ENCODE peak calls at places on chromosomes 7 and 10, in five cellular contexts. H is heart left ventricle, J is nephron progenitor cell, R is progenitor cell of endocrine pancreas, B is fibroblast of pulmonary artery. C is an unnamed sample.
A peak's percentile ranks its signal among the peaks of the same experiment; 100 is the strongest.

GRCh38 chr10:78331391-78331922 is 297.8 kb downstream of the RPS24 start:
- DNase-seq in H (no peak), J (no peak), R (no peak), B (peak; percentile 42), C (peak; percentile 40)

GRCh38 chr7:80895056-80895455 is 23.8 kb downstream of the SEMA3C start:
- DNase-seq in H (no peak), J (no peak), R (no peak), B (no peak), C (no peak)

GRCh38 chr10:100307716-100308115 is 21.2 kb upstream of the BLOC1S2 start:
- DNase-seq in H (no peak), J (no peak), R (no peak), B (peak; percentile 48), C (peak; percentile 27)

GRCh38 chr10:74923556-74923955 is 97.2 kb downstream of the KAT6B start:
- DNase-seq in H (peak; percentile 43), J (peak; percentile 16), R (no peak), B (no peak), C (peak; percentile 17)

GRCh38 chr10:59718246-59718645 is 8.6 kb upstream of the SLC16A9 start:
- DNase-seq in H (no peak), J (no peak), R (no peak), B (no peak), C (no peak)

GRCh38 chr10:14560274-14560673 is 214.4 kb downstream of the FAM107B start:
- DNase-seq in H (no peak), J (no peak), R (no peak), B (peak; percentile 53), C (no peak)

GRCh38 chr10:125029584-125030242 is 87.8 kb downstream of the ZRANB1 start:
- DNase-seq in H (no peak), J (no peak), R (no peak), B (no peak), C (peak; percentile 25)

GRCh38 chr10:97858001-97858439 is 8.4 kb downstream of the GOLGA7B start:
- DNase-seq in H (no peak), J (no peak), R (no peak), B (peak; percentile 2), C (peak; percentile 11)

GRCh38 chr7:142104550-142105527 is 6.7 kb upstream of the MGAM2 start:
- DNase-seq in H (no peak), J (no peak), R (no peak), B (no peak), C (peak; percentile 72)

GRCh38 chr7:143452495-143452894 is 9.2 kb downstream of the TAS2R60 start:
- DNase-seq in H (no peak), J (no peak), R (no peak), B (no peak), C (peak; percentile 16)

GRCh38 chr7:125061776-125062397 is 132.3 kb upstream of the POT1 start:
- DNase-seq in H (no peak), J (no peak), R (no peak), B (peak; percentile 63), C (peak; percentile 70)

GRCh38 chr7:105014725-105015630 is 973 bp downstream of the KMT2E start:
- DNase-seq in H (peak; percentile 53), J (peak; percentile 33), R (no peak), B (peak; percentile 46), C (peak; percentile 60)

GRCh38 chr10:121158988-121159579 is 307.9 kb downstream of the WDR11 start:
- DNase-seq in H (no peak), J (no peak), R (no peak), B (no peak), C (no peak)

GRCh38 chr7:3732395-3732794 is 431.3 kb downstream of the SDK1 start:
- DNase-seq in H (no peak), J (no peak), R (no peak), B (no peak), C (no peak)

GRCh38 chr10:110268442-110268841 is 36.3 kb downstream of the SMNDC1 start:
- DNase-seq in H (peak; percentile 55), J (no peak), R (no peak), B (no peak), C (no peak)

GRCh38 chr10:102432162-102432950 is at the start of gene CUEDC2:
- DNase-seq in H (peak; percentile 97), J (peak; percentile 98), R (peak; percentile 95), B (peak; percentile 98), C (peak; percentile 98)

GRCh38 chr10:117373848-117374505 is 1.3 kb downstream of the PDZD8 start:
- DNase-seq in H (peak; percentile 48), J (peak; percentile 36), R (no peak), B (peak; percentile 60), C (peak; percentile 74)

GRCh38 chr7:50474382-50475155 is 24.4 kb upstream of the FIGNL1 start:
- DNase-seq in H (no peak), J (no peak), R (no peak), B (peak; percentile 10), C (no peak)

GRCh38 chr7:28173531-28173930 is 7.1 kb downstream of the JAZF1 start:
- DNase-seq in H (peak; percentile 64), J (no peak), R (no peak), B (no peak), C (no peak)

GRCh38 chr7:47100815-47101435 is 481.0 kb downstream of the TNS3 start:
- DNase-seq in H (peak; percentile 37), J (peak; percentile 45), R (no peak), B (peak; percentile 69), C (peak; percentile 75)

GRCh38 chr10:33252794-33253203 is 81.7 kb downstream of the NRP1 start:
- DNase-seq in H (no peak), J (no peak), R (no peak), B (peak; percentile 76), C (peak; percentile 89)

GRCh38 chr7:35003679-35004278 is 33.5 kb downstream of the DPY19L1 start:
- DNase-seq in H (peak; percentile 60), J (peak; percentile 4), R (no peak), B (peak; percentile 92), C (peak; percentile 95)

GRCh38 chr7:55651057-55651456 is 78.8 kb upstream of the VOPP1 start:
- DNase-seq in H (no peak), J (no peak), R (no peak), B (no peak), C (no peak)

GRCh38 chr7:17325364-17325763 is 26.9 kb downstream of the AHR start:
- DNase-seq in H (no peak), J (no peak), R (no peak), B (no peak), C (peak; percentile 45)

GRCh38 chr7:139721844-139722243 is 56.0 kb downstream of the HIPK2 start:
- DNase-seq in H (no peak), J (no peak), R (no peak), B (no peak), C (no peak)

GRCh38 chr7:139721417-139721816 is 56.4 kb downstream of the HIPK2 start:
- DNase-seq in H (no peak), J (no peak), R (no peak), B (no peak), C (no peak)

GRCh38 chr7:139720186-139720585 is 57.6 kb downstream of the HIPK2 start:
- DNase-seq in H (no peak), J (no peak), R (no peak), B (no peak), C (no peak)

GRCh38 chr7:139722604-139723003 is 55.2 kb downstream of the HIPK2 start:
- DNase-seq in H (no peak), J (no peak), R (no peak), B (no peak), C (no peak)

DNA sequence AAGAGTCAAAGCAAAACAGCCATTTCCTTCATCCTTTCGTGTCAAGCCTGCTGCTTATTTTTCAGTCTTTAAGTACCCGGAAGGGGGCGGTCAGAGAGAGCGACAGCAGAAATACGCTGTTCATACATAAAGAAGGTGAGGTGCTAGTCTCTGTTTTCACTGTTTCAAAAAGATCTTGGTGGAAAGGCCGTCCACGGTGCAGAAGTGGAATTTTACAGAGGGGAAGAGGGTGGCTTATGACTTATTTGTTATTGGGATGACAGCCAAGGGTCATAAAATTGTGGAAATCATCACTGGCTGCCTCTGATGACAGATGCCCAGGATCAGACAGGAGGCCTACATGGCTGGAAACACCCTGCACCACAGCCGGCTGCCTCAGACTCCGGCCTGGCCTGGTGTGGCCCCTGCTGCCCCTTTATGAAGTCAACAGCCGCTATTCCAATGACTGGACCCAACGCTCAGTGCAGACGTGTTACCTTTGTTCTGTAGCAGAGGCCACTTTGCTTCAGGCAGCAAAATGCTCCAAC is 57.0 kb downstream of the HIPK2 start:
- DNase-seq in H (no peak), J (no peak), R (no peak), B (no peak), C (peak; percentile 62)
- TF ChIP-seq CTCF in H (no peak), J (no peak), R (no peak), B (no peak), C (no peak)

GRCh38 chr10:3294919-3295318 is 122.3 kb upstream of the PITRM1 start:
- DNase-seq in H (no peak), J (no peak), R (no peak), B (no peak), C (no peak)
- TF ChIP-seq CTCF in H (no peak), J (no peak), R (peak; percentile 37), B (no peak), C (no peak)

GRCh38 chr10:129101232-129101980 is 365.6 kb upstream of the MGMT start:
- DNase-seq in H (no peak), J (no peak), R (no peak), B (no peak), C (no peak)

GRCh38 chr10:129099992-129100391 is 367.0 kb upstream of the MGMT start:
- DNase-seq in H (no peak), J (no peak), R (no peak), B (no peak), C (no peak)

GRCh38 chr10:129105266-129105665 is 361.8 kb upstream of the MGMT start:
- DNase-seq in H (no peak), J (no peak), R (no peak), B (peak; percentile 85), C (peak; percentile 92)

GRCh38 chr10:129104266-129105045 is 362.6 kb upstream of the MGMT start:
- DNase-seq in H (no peak), J (no peak), R (no peak), B (no peak), C (peak; percentile 34)

GRCh38 chr10:129102906-129103693 is 363.9 kb upstream of the MGMT start:
- DNase-seq in H (no peak), J (no peak), R (no peak), B (peak; percentile 51), C (peak; percentile 62)
- TF ChIP-seq CTCF in H (no peak), J (no peak), R (no peak), B (no peak), C (no peak)

DNA sequence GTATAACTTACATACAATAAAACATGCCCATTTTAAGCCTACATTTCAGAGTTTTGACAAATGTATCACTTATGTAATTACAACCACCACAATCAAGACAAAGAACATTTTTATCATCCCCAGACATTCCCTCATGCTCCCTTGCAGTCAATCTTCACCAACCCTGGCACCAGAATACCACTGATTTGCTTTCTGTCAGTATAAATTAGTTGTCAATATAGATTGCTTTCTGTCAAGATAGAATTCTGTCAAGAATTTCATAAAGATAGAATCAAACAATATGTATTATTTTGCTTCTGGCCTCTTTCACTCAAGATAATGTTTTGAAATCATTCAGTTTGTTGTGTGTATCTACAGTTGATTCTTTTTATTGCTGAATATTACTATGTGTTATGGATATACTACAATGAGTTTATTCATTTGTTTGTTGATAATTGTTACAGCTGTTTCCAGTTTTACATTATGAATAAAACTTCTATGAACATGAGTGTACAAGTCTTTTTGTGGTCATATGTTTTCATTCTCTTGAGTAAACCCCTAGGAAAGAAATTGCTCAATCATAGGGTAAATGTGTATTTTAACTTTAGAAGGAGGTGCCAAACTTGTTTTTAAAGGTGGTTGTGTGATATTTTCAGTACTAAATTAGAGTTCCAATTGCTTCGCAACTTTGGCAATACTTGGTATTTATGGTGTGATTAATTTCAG is 56.9 kb downstream of the IFIT5 start:
- DNase-seq in H (no peak), J (no peak), R (no peak), B (no peak), C (no peak)
- TF ChIP-seq CTCF in H (no peak), J (no peak), R (no peak), B (no peak), C (no peak)